ENCODE peak calls at places on chromosomes 3 and 15, in four cellular contexts. One of them, this sample, is unnamed.

GRCh38 chr3:38738630-38739395 is 77.2 kb downstream of the SCN10A start:
- DNase-seq in GM23338: peak; percentile 96
- DNase-seq in Panc1: no peak
- DNase-seq in K562: peak; percentile 67
- DNase-seq in this sample: no peak

GRCh38 chr15:85777291-85778106 is 17.2 kb downstream of the KLHL25 start:
- DNase-seq in GM23338: no peak
- DNase-seq in K562: no peak
- DNase-seq in Panc1: no peak
- DNase-seq in this sample: no peak

GRCh38 chr3:119681279-119681678 is 4.1 kb upstream of the COX17 start:
- DNase-seq in GM23338: peak; percentile 53
- DNase-seq in Panc1: peak; percentile 22
- DNase-seq in K562: no peak
- DNase-seq in this sample: peak; percentile 26

GRCh38 chr3:152339881-152340505 is 71.3 kb downstream of the MBNL1 start:
- DNase-seq in GM23338: no peak
- DNase-seq in K562: no peak
- DNase-seq in Panc1: no peak
- DNase-seq in this sample: no peak

GRCh38 chr3:53167418-53168174 is 6.6 kb downstream of the PRKCD start:
- DNase-seq in K562: no peak
- DNase-seq in GM23338: no peak
- DNase-seq in Panc1: no peak
- DNase-seq in this sample: no peak

GRCh38 chr3:87206635-87207034 is 20.5 kb upstream of the CHMP2B start:
- DNase-seq in K562: no peak
- DNase-seq in GM23338: no peak
- DNase-seq in Panc1: no peak
- DNase-seq in this sample: no peak

GRCh38 chr15:65414841-65415621 is 7.7 kb downstream of the IGDCC4 start:
- DNase-seq in K562: no peak
- DNase-seq in GM23338: peak; percentile 97
- DNase-seq in Panc1: no peak
- DNase-seq in this sample: no peak

GRCh38 chr3:58683001-58683845 is 16.6 kb upstream of the FAM3D start:
- DNase-seq in GM23338: no peak
- DNase-seq in K562: no peak
- DNase-seq in Panc1: no peak
- DNase-seq in this sample: no peak

GRCh38 chr3:194145702-194146101 is 9.8 kb downstream of the HES1 start:
- DNase-seq in K562: no peak
- DNase-seq in GM23338: no peak
- DNase-seq in Panc1: no peak
- DNase-seq in this sample: no peak

GRCh38 chr3:50165388-50166308 is 10.5 kb downstream of the SEMA3F start:
- DNase-seq in K562: no peak
- DNase-seq in Panc1: no peak
- DNase-seq in GM23338: no peak
- DNase-seq in this sample: no peak

GRCh38 chr3:194321666-194322640 is 29.2 kb downstream of the CPN2 start:
- DNase-seq in K562: no peak
- DNase-seq in GM23338: no peak
- DNase-seq in Panc1: no peak
- DNase-seq in this sample: no peak

GRCh38 chr3:49616491-49616941 is 57.6 kb upstream of the APEH start:
- DNase-seq in GM23338: peak; percentile 62
- DNase-seq in Panc1: no peak
- DNase-seq in K562: no peak
- DNase-seq in this sample: no peak

GRCh38 chr3:52289747-52290595 is 2.3 kb downstream of the GLYCTK start:
- DNase-seq in Panc1: no peak
- DNase-seq in GM23338: peak; percentile 50
- DNase-seq in K562: no peak
- DNase-seq in this sample: no peak

GRCh38 chr3:14242490-14243311 is 64.1 kb downstream of the LSM3 start:
- DNase-seq in K562: no peak
- DNase-seq in Panc1: no peak
- DNase-seq in GM23338: no peak
- DNase-seq in this sample: no peak

GRCh38 chr3:178302966-178303930 is 233.0 kb upstream of the KCNMB2 start:
- DNase-seq in Panc1: no peak
- DNase-seq in GM23338: no peak
- DNase-seq in K562: no peak
- DNase-seq in this sample: no peak

GRCh38 chr3:52231502-52232278 is 6.2 kb upstream of the TLR9 start:
- DNase-seq in Panc1: no peak
- DNase-seq in K562: peak; percentile 64
- DNase-seq in GM23338: peak; percentile 81
- DNase-seq in this sample: no peak

GRCh38 chr15:74783808-74784175 is 1.9 kb downstream of the CSK start:
- DNase-seq in Panc1: no peak
- DNase-seq in K562: no peak
- DNase-seq in GM23338: no peak
- DNase-seq in this sample: no peak

GRCh38 chr3:58392191-58392590 is 41.4 kb downstream of the PDHB start:
- DNase-seq in K562: no peak
- DNase-seq in Panc1: no peak
- DNase-seq in GM23338: no peak
- DNase-seq in this sample: no peak

GRCh38 chr15:89097313-89097712 is 9.1 kb downstream of the ABHD2 start:
- DNase-seq in GM23338: no peak
- DNase-seq in Panc1: no peak
- DNase-seq in K562: no peak
- DNase-seq in this sample: no peak

GRCh38 chr15:89095073-89095472 is 6.8 kb downstream of the ABHD2 start:
- DNase-seq in GM23338: no peak
- DNase-seq in K562: no peak
- DNase-seq in Panc1: no peak
- DNase-seq in this sample: no peak

GRCh38 chr15:89095556-89095955 is 7.3 kb downstream of the ABHD2 start:
- DNase-seq in K562: no peak
- DNase-seq in GM23338: no peak
- DNase-seq in Panc1: no peak
- DNase-seq in this sample: no peak

GRCh38 chr15:89098281-89098680 is 10.0 kb downstream of the ABHD2 start:
- DNase-seq in GM23338: no peak
- DNase-seq in K562: no peak
- DNase-seq in Panc1: no peak
- DNase-seq in this sample: no peak

DNA sequence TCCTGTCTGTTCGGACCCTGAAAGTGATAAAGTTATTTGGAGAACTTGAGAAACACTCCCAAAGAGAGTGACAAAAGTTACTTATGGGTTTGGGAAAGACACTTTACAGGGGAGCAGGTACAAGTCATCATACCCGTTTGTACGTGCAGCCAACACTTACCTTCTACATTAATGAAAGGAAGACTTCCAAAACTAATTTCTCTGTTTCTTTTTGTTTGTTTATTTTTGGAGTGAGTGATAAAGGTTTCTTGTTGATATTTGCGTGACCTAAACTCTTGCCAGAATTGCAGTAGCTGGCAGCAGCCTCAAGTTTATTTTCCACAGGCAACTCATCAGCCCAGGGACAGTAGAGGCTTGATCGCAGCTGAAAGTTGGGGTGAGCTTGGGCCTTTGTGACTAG is 8.4 kb downstream of the ABHD2 start:
- DNase-seq in Panc1: no peak
- DNase-seq in K562: no peak
- DNase-seq in GM23338: no peak
- DNase-seq in this sample: no peak
- TF ChIP-seq REST in Panc1: no peak
- TF ChIP-seq REST in K562: no peak
- TF ChIP-seq REST in GM23338: no peak
- TF ChIP-seq REST in this sample: no peak

GRCh38 chr3:170844377-170844776 is 25.6 kb downstream of the RPL22L1 start:
- DNase-seq in GM23338: no peak
- DNase-seq in Panc1: no peak
- DNase-seq in K562: no peak
- DNase-seq in this sample: no peak

GRCh38 chr3:170852307-170852706 is 17.7 kb downstream of the RPL22L1 start:
- DNase-seq in K562: no peak
- DNase-seq in Panc1: no peak
- DNase-seq in GM23338: no peak
- DNase-seq in this sample: no peak

GRCh38 chr3:170848294-170848917 is 21.6 kb downstream of the RPL22L1 start:
- DNase-seq in K562: no peak
- DNase-seq in GM23338: no peak
- DNase-seq in Panc1: no peak
- DNase-seq in this sample: no peak
- TF ChIP-seq CTCF in K562: no peak
- TF ChIP-seq CTCF in GM23338: no peak
- TF ChIP-seq CTCF in Panc1: peak; percentile 69
- TF ChIP-seq CTCF in this sample: peak; percentile 7

GRCh38 chr15:29818141-29818540 is 4.1 kb downstream of the TJP1 start:
- DNase-seq in Panc1: no peak
- DNase-seq in K562: no peak
- DNase-seq in GM23338: no peak
- DNase-seq in this sample: no peak
- H3K27me3 ChIP-seq in Panc1: no peaks in the 10 kb centered on the region
- H3K27me3 ChIP-seq in K562: no peaks in the 10 kb centered on the region
- H3K27me3 ChIP-seq in GM23338: peaks cover 2% of the 10 kb centered on the region
- H3K27me3 ChIP-seq in this sample: peaks cover 43% of the 10 kb centered on the region

DNA sequence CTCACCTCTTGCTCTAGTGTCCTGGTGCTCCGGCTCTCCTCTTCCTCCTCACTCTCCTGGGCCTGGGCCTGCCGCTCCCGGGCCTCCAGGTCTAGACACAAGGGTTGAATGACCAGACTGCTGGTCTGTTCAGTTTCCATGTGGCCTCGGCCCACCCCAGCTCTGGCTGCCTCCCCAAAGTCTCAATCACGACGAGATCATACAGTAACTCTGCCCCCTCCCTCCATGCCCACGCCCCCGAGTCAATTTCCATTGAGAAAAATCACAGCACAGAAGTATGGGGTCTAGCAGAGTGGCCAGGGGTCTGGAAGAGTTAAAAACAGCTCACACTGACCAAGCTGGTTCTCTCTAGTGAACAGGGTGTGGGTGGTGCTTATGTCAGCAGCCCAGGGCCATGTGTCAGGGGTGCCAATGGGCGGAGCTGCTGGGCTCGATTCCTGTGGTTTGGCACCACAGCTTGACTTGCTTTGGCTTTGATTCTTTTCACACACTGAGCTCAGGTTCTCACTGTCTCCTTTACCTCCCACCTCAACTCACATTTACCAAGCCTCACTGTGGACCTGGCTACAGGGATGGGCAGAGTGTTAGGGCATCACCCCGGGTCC is 6.9 kb downstream of the C15orf62 start:
- DNase-seq in GM23338: no peak
- DNase-seq in Panc1: no peak
- DNase-seq in K562: no peak
- DNase-seq in this sample: no peak
- TF ChIP-seq REST in GM23338: no peak
- TF ChIP-seq REST in Panc1: no peak
- TF ChIP-seq REST in K562: no peak
- TF ChIP-seq REST in this sample: no peak

GRCh38 chr3:142909282-142909681 is 20.4 kb upstream of the PCOLCE2 start:
- DNase-seq in Panc1: no peak
- DNase-seq in K562: no peak
- DNase-seq in GM23338: no peak
- DNase-seq in this sample: no peak

GRCh38 chr3:142910280-142910679 is 21.4 kb upstream of the PCOLCE2 start:
- DNase-seq in GM23338: no peak
- DNase-seq in K562: no peak
- DNase-seq in Panc1: no peak
- DNase-seq in this sample: no peak

GRCh38 chr3:142907996-142908395 is 19.1 kb upstream of the PCOLCE2 start:
- DNase-seq in GM23338: no peak
- DNase-seq in Panc1: no peak
- DNase-seq in K562: no peak
- DNase-seq in this sample: no peak

GRCh38 chr3:142902356-142902755 is 13.5 kb upstream of the PCOLCE2 start:
- DNase-seq in K562: no peak
- DNase-seq in Panc1: no peak
- DNase-seq in GM23338: no peak
- DNase-seq in this sample: no peak

DNA sequence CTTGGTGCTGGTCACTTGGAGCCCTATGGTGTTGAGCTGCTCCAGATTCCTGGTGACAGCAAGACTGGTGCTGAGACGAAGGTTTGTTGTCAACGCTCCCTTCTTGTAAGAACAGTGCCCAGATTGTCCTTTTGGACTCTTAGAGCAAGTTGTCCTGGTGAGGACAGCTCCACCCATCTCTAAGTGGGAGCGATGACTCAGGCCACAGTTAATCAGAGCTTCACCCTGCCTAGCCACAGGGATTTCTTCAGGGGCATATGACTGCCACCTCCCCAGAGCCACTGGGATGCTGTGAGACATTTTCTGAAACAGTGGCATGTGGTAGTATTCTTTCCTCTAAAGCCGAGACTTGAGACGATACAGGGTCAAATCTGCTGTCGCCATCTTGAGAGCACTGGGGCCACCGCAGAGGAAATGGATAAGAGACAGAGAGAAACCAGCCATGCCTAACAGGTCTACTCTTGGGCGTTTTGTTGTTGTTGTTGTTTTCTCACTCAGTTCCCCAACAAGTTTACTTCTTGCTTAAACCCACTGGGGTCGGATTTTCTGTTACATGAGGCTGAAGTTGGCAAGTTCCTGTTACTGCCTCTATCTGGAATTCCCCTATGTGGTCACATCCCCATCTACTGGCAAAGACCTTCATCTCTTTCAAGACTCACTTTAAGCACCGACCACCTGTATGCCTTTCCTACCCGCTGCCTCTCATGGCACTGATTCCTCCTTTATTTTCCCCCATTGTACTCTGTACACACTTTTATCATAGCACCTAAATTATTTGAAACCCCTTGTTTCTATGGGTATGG is 16.0 kb upstream of the PCOLCE2 start:
- DNase-seq in GM23338: peak; percentile 79
- DNase-seq in Panc1: no peak
- DNase-seq in K562: no peak
- DNase-seq in this sample: no peak
- TF ChIP-seq CTCF in GM23338: peak; percentile 83
- TF ChIP-seq CTCF in Panc1: no peak
- TF ChIP-seq CTCF in K562: peak; percentile 36
- TF ChIP-seq CTCF in this sample: no peak

GRCh38 chr3:69688400-69688799 is 50.9 kb upstream of the MITF start:
- DNase-seq in Panc1: no peak
- DNase-seq in K562: no peak
- DNase-seq in GM23338: no peak
- DNase-seq in this sample: no peak
- H3K27me3 ChIP-seq in Panc1: no peaks in the 10 kb centered on the region
- H3K27me3 ChIP-seq in K562: no peaks in the 10 kb centered on the region
- H3K27me3 ChIP-seq in GM23338: peaks cover 61% of the 10 kb centered on the region
- H3K27me3 ChIP-seq in this sample: no peaks in the 10 kb centered on the region

GRCh38 chr15:32855942-32856341 is 138.1 kb downstream of the GREM1 start:
- DNase-seq in Panc1: no peak
- DNase-seq in GM23338: peak; percentile 44
- DNase-seq in K562: no peak
- DNase-seq in this sample: no peak
- TF ChIP-seq REST in Panc1: no peak
- TF ChIP-seq REST in GM23338: no peak
- TF ChIP-seq REST in K562: no peak
- TF ChIP-seq REST in this sample: no peak